ENCODE peak calls at places on chromosome 13, in four cellular contexts. I is A549, P is T-helper 1 cell, O is AG04450. X is an unnamed sample.

GRCh38 chr13:59743195-59743594 is 420.5 kb downstream of the DIAPH3 start:
- DNase-seq in I (no peak), O (no peak), P (no peak), X (no peak)

GRCh38 chr13:42852102-42852501 is 70.7 kb downstream of the FAM216B start:
- DNase-seq in P (no peak), I (no peak), O (no peak), X (no peak)

GRCh38 chr13:73956101-73956500 is 178.1 kb downstream of the KLF12 start:
- DNase-seq in O (no peak), P (no peak), I (no peak), X (no peak)

GRCh38 chr13:41019027-41019487 is at the start of gene ELF1:
- DNase-seq in O (no peak), I (peak), P (peak), X (no peak)

GRCh38 chr13:112982281-112983041 is 13.4 kb downstream of the MCF2L start:
- DNase-seq in P (no peak), I (no peak), O (no peak), X (no peak)

GRCh38 chr13:67299731-67300130 is 69.6 kb upstream of the PCDH9 start:
- DNase-seq in P (no peak), O (no peak), I (no peak), X (no peak)

GRCh38 chr13:41075034-41075433 is 13.7 kb downstream of the WBP4 start:
- DNase-seq in O (no peak), I (peak), P (no peak), X (no peak)

GRCh38 chr13:73417012-73417615 is 358.3 kb downstream of the KLF5 start:
- DNase-seq in P (no peak), I (peak), O (no peak), X (no peak)

GRCh38 chr13:26965976-26966375 is 205.4 kb upstream of the GPR12 start:
- DNase-seq in P (no peak), O (peak), I (no peak), X (no peak)

GRCh38 chr13:61727714-61728275 is 312.1 kb upstream of the PCDH20 start:
- DNase-seq in I (no peak), P (no peak), O (no peak), X (no peak)

GRCh38 chr13:110187501-110188161 is 119.3 kb downstream of the COL4A1 start:
- DNase-seq in O (peak), P (no peak), I (no peak), X (peak)

GRCh38 chr13:41780736-41781708 is 179.9 kb downstream of the VWA8 start:
- DNase-seq in P (no peak), I (no peak), O (peak), X (no peak)

GRCh38 chr13:94112227-94112626 is 367.3 kb downstream of the DCT start:
- DNase-seq in I (no peak), O (peak), P (no peak), X (no peak)

GRCh38 chr13:100182894-100183490 is 94.1 kb downstream of the PCCA start:
- DNase-seq in O (no peak), I (no peak), P (no peak), X (no peak)

GRCh38 chr13:30341815-30342570 is 34.6 kb upstream of the KATNAL1 start:
- DNase-seq in O (peak), P (no peak), I (no peak), X (no peak)

GRCh38 chr13:67123165-67123564 is 107.0 kb downstream of the PCDH9 start:
- DNase-seq in I (no peak), O (no peak), P (no peak), X (no peak)

GRCh38 chr13:102769679-102770078 is 3.9 kb downstream of the TEX30 start:
- DNase-seq in O (no peak), P (no peak), I (no peak), X (no peak)

GRCh38 chr13:34176636-34177035 is 358.7 kb downstream of the RFC3 start:
- DNase-seq in P (no peak), O (no peak), I (no peak), X (no peak)

GRCh38 chr13:29594310-29594709 is 1.2 kb downstream of the SLC7A1 start:
- DNase-seq in P (no peak), I (peak), O (peak), X (peak)

GRCh38 chr13:52353116-52353718 is 52.8 kb downstream of the THSD1 start:
- DNase-seq in P (no peak), O (no peak), I (no peak), X (no peak)

GRCh38 chr13:110397445-110397844 is 90.4 kb downstream of the COL4A2 start:
- DNase-seq in I (no peak), O (no peak), P (no peak), X (no peak)

GRCh38 chr13:30690282-30691188 is 44.8 kb upstream of the ALOX5AP start:
- DNase-seq in I (peak), O (peak), P (no peak), X (no peak)

GRCh38 chr13:25329706-25330105 is 28.3 kb downstream of the NUP58 start:
- DNase-seq in O (no peak), I (no peak), P (no peak), X (no peak)

GRCh38 chr13:24709186-24709913 is 29.1 kb downstream of the ATP12A start:
- DNase-seq in I (no peak), P (peak), O (no peak), X (no peak)

GRCh38 chr13:29681859-29682258 is 86.4 kb upstream of the SLC7A1 start:
- DNase-seq in O (no peak), I (no peak), P (no peak), X (no peak)

GRCh38 chr13:101535192-101535746 is 82.8 kb downstream of the ITGBL1 start:
- DNase-seq in P (no peak), I (no peak), O (no peak), X (no peak)

GRCh38 chr13:66501187-66501586 is 728.9 kb downstream of the PCDH9 start:
- DNase-seq in I (no peak), P (no peak), O (no peak), X (no peak)

GRCh38 chr13:110336681-110337080 is 29.6 kb downstream of the COL4A2 start:
- DNase-seq in I (no peak), P (no peak), O (no peak), X (no peak)

GRCh38 chr13:75762066-75762937 is 126.2 kb downstream of the LMO7 start:
- DNase-seq in O (no peak), I (no peak), P (no peak), X (no peak)

GRCh38 chr13:20182231-20182846 is 10.4 kb downstream of the GJB2 start:
- DNase-seq in O (peak), I (peak), P (peak), X (no peak)

GRCh38 chr13:98515804-98516465 is 61.0 kb downstream of the STK24 start:
- DNase-seq in I (no peak), P (no peak), O (no peak), X (no peak)

GRCh38 chr13:40251343-40252032 is 415.0 kb downstream of the FOXO1 start:
- DNase-seq in O (no peak), P (no peak), I (no peak), X (no peak)

GRCh38 chr13:45108716-45109706 is 11.3 kb upstream of the GTF2F2 start:
- DNase-seq in I (no peak), O (no peak), P (no peak), X (no peak)

X was measured in glomerular endothelial cell.